ENCODE peak calls at places on chromosome 18, in six cellular contexts. One of them, this sample, is unnamed.
A peak's percentile ranks its signal among the peaks of the same experiment; 100 is the strongest.

GRCh38 chr18:75204262-75204977 is 4.5 kb downstream of the PTGR3 start:
- DNase-seq in K562: no peak
- DNase-seq in GM12878: no peak
- DNase-seq in HepG2: no peak
- DNase-seq in GM23338: peak; percentile 68
- DNase-seq in H1: peak; percentile 70
- DNase-seq in this sample: peak; percentile 50

GRCh38 chr18:7207366-7207765 is 23.5 kb upstream of the LRRC30 start:
- DNase-seq in HepG2: no peak
- DNase-seq in GM12878: no peak
- DNase-seq in H1: no peak
- DNase-seq in K562: no peak
- DNase-seq in GM23338: no peak
- DNase-seq in this sample: no peak

GRCh38 chr18:51624311-51624710 is 426.8 kb upstream of the MEX3C start:
- DNase-seq in GM12878: no peak
- DNase-seq in H1: no peak
- DNase-seq in GM23338: no peak
- DNase-seq in K562: no peak
- DNase-seq in HepG2: no peak
- DNase-seq in this sample: no peak

GRCh38 chr18:7447629-7448028 is 119.5 kb upstream of the PTPRM start:
- DNase-seq in GM12878: no peak
- DNase-seq in GM23338: no peak
- DNase-seq in K562: no peak
- DNase-seq in HepG2: no peak
- DNase-seq in H1: no peak
- DNase-seq in this sample: no peak

GRCh38 chr18:50045126-50045525 is 149.8 kb downstream of the MYO5B start:
- DNase-seq in K562: no peak
- DNase-seq in GM23338: no peak
- DNase-seq in HepG2: no peak
- DNase-seq in GM12878: no peak
- DNase-seq in H1: no peak
- DNase-seq in this sample: no peak

GRCh38 chr18:6648581-6648980 is 80.9 kb upstream of the ARHGAP28 start:
- DNase-seq in GM23338: no peak
- DNase-seq in K562: no peak
- DNase-seq in GM12878: no peak
- DNase-seq in H1: no peak
- DNase-seq in HepG2: no peak
- DNase-seq in this sample: no peak

GRCh38 chr18:28855989-28856388 is 679.1 kb upstream of the CDH2 start:
- DNase-seq in K562: no peak
- DNase-seq in HepG2: no peak
- DNase-seq in H1: no peak
- DNase-seq in GM23338: no peak
- DNase-seq in GM12878: no peak
- DNase-seq in this sample: no peak

GRCh38 chr18:31723639-31723997 is 37.1 kb downstream of the SLC25A52 start:
- DNase-seq in HepG2: no peak
- DNase-seq in H1: no peak
- DNase-seq in GM23338: no peak
- DNase-seq in K562: no peak
- DNase-seq in GM12878: no peak
- DNase-seq in this sample: no peak

GRCh38 chr18:63619661-63620060 is 24.4 kb downstream of the SERPINB4 start:
- DNase-seq in GM23338: no peak
- DNase-seq in K562: no peak
- DNase-seq in HepG2: no peak
- DNase-seq in GM12878: no peak
- DNase-seq in H1: no peak
- DNase-seq in this sample: no peak

GRCh38 chr18:66344227-66344626 is 259.7 kb downstream of the CDH19 start:
- DNase-seq in K562: no peak
- DNase-seq in GM23338: no peak
- DNase-seq in GM12878: no peak
- DNase-seq in H1: no peak
- DNase-seq in HepG2: no peak
- DNase-seq in this sample: no peak

GRCh38 chr18:27428120-27428519 is 243.0 kb upstream of the CHST9 start:
- DNase-seq in HepG2: no peak
- DNase-seq in GM23338: peak; percentile 50
- DNase-seq in H1: no peak
- DNase-seq in K562: no peak
- DNase-seq in GM12878: no peak
- DNase-seq in this sample: peak; percentile 17

GRCh38 chr18:12423820-12424219 is 16.1 kb downstream of the PRELID3A start:
- DNase-seq in GM23338: no peak
- DNase-seq in H1: no peak
- DNase-seq in K562: no peak
- DNase-seq in GM12878: no peak
- DNase-seq in HepG2: no peak
- DNase-seq in this sample: no peak

GRCh38 chr18:78501251-78501650 is 478.4 kb upstream of the SALL3 start:
- DNase-seq in HepG2: no peak
- DNase-seq in GM23338: no peak
- DNase-seq in H1: no peak
- DNase-seq in K562: no peak
- DNase-seq in GM12878: no peak
- DNase-seq in this sample: no peak

GRCh38 chr18:32775628-32776027 is 2.8 kb upstream of the KLHL14 start:
- DNase-seq in GM23338: no peak
- DNase-seq in GM12878: no peak
- DNase-seq in HepG2: no peak
- DNase-seq in H1: no peak
- DNase-seq in K562: no peak
- DNase-seq in this sample: no peak

GRCh38 chr18:39487932-39488331 is 1922.3 kb upstream of the CELF4 start:
- DNase-seq in GM12878: no peak
- DNase-seq in K562: no peak
- DNase-seq in HepG2: no peak
- DNase-seq in GM23338: no peak
- DNase-seq in H1: no peak
- DNase-seq in this sample: no peak

GRCh38 chr18:9708882-9709877 is 1.1 kb downstream of the RAB31 start:
- DNase-seq in H1: no peak
- DNase-seq in K562: peak; percentile 48
- DNase-seq in GM12878: no peak
- DNase-seq in GM23338: peak; percentile 78
- DNase-seq in HepG2: no peak
- DNase-seq in this sample: peak; percentile 32

GRCh38 chr18:8620845-8621244 is 11.6 kb downstream of the RAB12 start:
- DNase-seq in GM12878: no peak
- DNase-seq in H1: no peak
- DNase-seq in K562: no peak
- DNase-seq in HepG2: no peak
- DNase-seq in GM23338: no peak
- DNase-seq in this sample: no peak

GRCh38 chr18:21443776-21444464 is 156.6 kb downstream of the ESCO1 start:
- DNase-seq in GM23338: no peak
- DNase-seq in K562: no peak
- DNase-seq in HepG2: no peak
- DNase-seq in H1: no peak
- DNase-seq in GM12878: no peak
- DNase-seq in this sample: no peak

GRCh38 chr18:71020342-71021096 is 731.7 kb downstream of the SOCS6 start:
- DNase-seq in K562: no peak
- DNase-seq in GM12878: no peak
- DNase-seq in H1: no peak
- DNase-seq in HepG2: no peak
- DNase-seq in GM23338: no peak
- DNase-seq in this sample: no peak

GRCh38 chr18:31217455-31217854 is 54.8 kb upstream of the DSC1 start:
- DNase-seq in HepG2: no peak
- DNase-seq in K562: no peak
- DNase-seq in GM23338: no peak
- DNase-seq in GM12878: no peak
- DNase-seq in H1: no peak
- DNase-seq in this sample: no peak

GRCh38 chr18:54240629-54241107 is 16.2 kb upstream of the MBD2 start:
- DNase-seq in GM23338: no peak
- DNase-seq in GM12878: no peak
- DNase-seq in H1: no peak
- DNase-seq in HepG2: no peak
- DNase-seq in K562: no peak
- DNase-seq in this sample: no peak

GRCh38 chr18:70181015-70181414 is 24.5 kb downstream of the RTTN start:
- DNase-seq in K562: peak; percentile 4
- DNase-seq in GM12878: no peak
- DNase-seq in HepG2: peak; percentile 69
- DNase-seq in GM23338: no peak
- DNase-seq in H1: no peak
- DNase-seq in this sample: no peak

GRCh38 chr18:51575171-51575570 is 377.7 kb upstream of the MEX3C start:
- DNase-seq in H1: no peak
- DNase-seq in GM12878: no peak
- DNase-seq in GM23338: no peak
- DNase-seq in K562: no peak
- DNase-seq in HepG2: no peak
- DNase-seq in this sample: no peak

GRCh38 chr18:79583984-79584401 is 95.6 kb upstream of the CTDP1 start:
- DNase-seq in H1: no peak
- DNase-seq in GM12878: no peak
- DNase-seq in HepG2: no peak
- DNase-seq in GM23338: no peak
- DNase-seq in K562: no peak
- DNase-seq in this sample: no peak

GRCh38 chr18:31097666-31098065 is 4.6 kb downstream of the DSC2 start:
- DNase-seq in H1: no peak
- DNase-seq in HepG2: no peak
- DNase-seq in K562: no peak
- DNase-seq in GM23338: no peak
- DNase-seq in GM12878: no peak
- DNase-seq in this sample: no peak

GRCh38 chr18:43113220-43113895 is 2.1 kb downstream of the RIT2 start:
- DNase-seq in HepG2: no peak
- DNase-seq in H1: no peak
- DNase-seq in GM12878: no peak
- DNase-seq in GM23338: no peak
- DNase-seq in K562: no peak
- DNase-seq in this sample: no peak

GRCh38 chr18:58581265-58581664 is 47.6 kb downstream of the ALPK2 start:
- DNase-seq in K562: no peak
- DNase-seq in HepG2: no peak
- DNase-seq in GM23338: peak; percentile 43
- DNase-seq in H1: no peak
- DNase-seq in GM12878: no peak
- DNase-seq in this sample: peak; percentile 36

GRCh38 chr18:53797998-53798397 is 426.5 kb downstream of the MBD2 start:
- DNase-seq in HepG2: no peak
- DNase-seq in H1: no peak
- DNase-seq in GM12878: no peak
- DNase-seq in K562: no peak
- DNase-seq in GM23338: no peak
- DNase-seq in this sample: no peak

GRCh38 chr18:78156466-78156865 is 823.2 kb upstream of the SALL3 start:
- DNase-seq in K562: no peak
- DNase-seq in HepG2: no peak
- DNase-seq in GM12878: no peak
- DNase-seq in GM23338: no peak
- DNase-seq in H1: no peak
- DNase-seq in this sample: no peak

DNA sequence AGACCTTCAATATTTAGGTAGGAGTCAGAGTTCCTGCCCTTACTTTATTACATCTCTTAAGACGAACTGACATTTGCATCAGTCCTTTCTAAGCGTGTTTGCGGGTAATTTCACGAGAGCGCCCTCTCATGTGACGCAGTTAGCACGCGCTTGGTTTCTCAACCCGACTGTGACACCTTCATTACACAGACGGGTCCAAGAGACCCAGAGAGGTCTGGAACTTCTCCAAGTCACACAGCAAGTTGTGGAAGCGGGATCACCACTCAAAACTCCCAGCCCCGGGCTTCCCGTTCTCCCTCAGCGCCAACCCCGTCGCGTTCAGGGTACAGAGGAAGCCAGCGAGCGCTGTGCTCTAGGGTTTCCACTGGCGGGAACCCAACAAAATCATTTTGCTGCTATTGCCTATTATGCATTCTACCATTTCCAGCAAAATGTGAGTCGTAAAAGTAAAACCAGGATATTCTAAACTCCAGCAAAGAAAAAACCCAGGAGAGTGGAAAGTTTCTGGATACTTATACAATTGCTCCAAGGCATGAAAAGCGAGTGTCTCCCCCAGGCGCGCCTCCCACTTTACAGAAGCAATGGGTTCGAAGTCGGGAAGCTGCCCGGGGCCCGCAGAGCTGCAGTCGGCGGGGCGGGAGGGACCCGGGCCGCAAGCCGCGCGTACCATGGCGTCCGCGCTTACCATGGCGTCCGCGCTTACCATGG is 583 bp downstream of the ENOSF1 start:
- DNase-seq in GM12878: peak; percentile 27
- DNase-seq in HepG2: peak; percentile 60
- DNase-seq in GM23338: peak; percentile 41
- DNase-seq in K562: peak; percentile 89
- DNase-seq in H1: peak; percentile 45
- DNase-seq in this sample: peak; percentile 37
- TF ChIP-seq CTCF in GM12878: peak; percentile 21
- TF ChIP-seq CTCF in HepG2: peak; percentile 58
- TF ChIP-seq CTCF in GM23338: no peak
- TF ChIP-seq CTCF in K562: peak; percentile 40
- TF ChIP-seq CTCF in H1: no peak
- TF ChIP-seq CTCF in this sample: no peak

GRCh38 chr18:44733069-44733753 is 52.5 kb downstream of the SETBP1 start:
- DNase-seq in H1: no peak
- DNase-seq in K562: no peak
- DNase-seq in GM12878: no peak
- DNase-seq in GM23338: no peak
- DNase-seq in HepG2: no peak
- DNase-seq in this sample: no peak
- TF ChIP-seq CREB1 in H1: no peak
- TF ChIP-seq CREB1 in K562: no peak
- TF ChIP-seq CREB1 in GM12878: no peak
- TF ChIP-seq CREB1 in GM23338: no peak
- TF ChIP-seq CREB1 in HepG2: no peak
- TF ChIP-seq CREB1 in this sample: no peak

GRCh38 chr18:76475450-76476203 is 19.4 kb downstream of the ZNF516 start:
- DNase-seq in GM23338: no peak
- DNase-seq in K562: no peak
- DNase-seq in H1: no peak
- DNase-seq in HepG2: no peak
- DNase-seq in GM12878: no peak
- DNase-seq in this sample: no peak
- TF ChIP-seq CTCF in GM23338: no peak
- TF ChIP-seq CTCF in K562: no peak
- TF ChIP-seq CTCF in H1: peak; percentile 7
- TF ChIP-seq CTCF in HepG2: no peak
- TF ChIP-seq CTCF in GM12878: no peak
- TF ChIP-seq CTCF in this sample: no peak

DNA sequence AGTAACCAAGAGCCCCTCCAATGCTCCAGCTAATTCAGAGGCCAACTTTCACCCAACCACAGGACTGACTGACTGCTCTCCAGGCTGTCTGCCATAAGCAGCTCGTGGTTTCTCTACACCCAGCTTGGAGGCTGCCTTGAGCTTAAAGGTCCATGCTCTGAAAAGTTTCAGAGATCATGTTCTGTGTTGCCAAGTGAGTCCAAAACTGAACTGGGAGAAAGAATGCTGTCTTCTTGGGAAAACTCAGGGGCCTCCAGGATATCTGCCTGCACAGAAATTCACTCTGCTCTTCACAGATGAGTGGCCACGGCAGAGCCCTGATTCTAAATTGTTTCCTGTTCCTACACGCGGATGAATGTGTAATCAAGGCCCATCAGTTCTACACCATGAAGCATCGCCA is 51.1 kb downstream of the LPIN2 start:
- DNase-seq in K562: no peak
- DNase-seq in GM12878: no peak
- DNase-seq in GM23338: no peak
- DNase-seq in H1: no peak
- DNase-seq in HepG2: no peak
- DNase-seq in this sample: no peak
- TF ChIP-seq CREB1 in K562: no peak
- TF ChIP-seq CREB1 in GM12878: no peak
- TF ChIP-seq CREB1 in GM23338: no peak
- TF ChIP-seq CREB1 in H1: no peak
- TF ChIP-seq CREB1 in HepG2: no peak
- TF ChIP-seq CREB1 in this sample: no peak

This sample was measured in WTC11.